ENCODE peak calls at places on chromosomes 2 and 18, in nine cellular contexts. J is suprapubic skin, V is tibial nerve, M is GM23338, B is upper lobe of left lung, D is pancreas, F is lower lobe of right lung, T is IMR-90, O is heart right ventricle. S is an unnamed sample. For H3K4me1, the result is how much of the 10 kb centered on the place peaks cover.

GRCh38 chr2:156110890-156111289 is 221.6 kb downstream of the NR4A2 start:
- DNase-seq in J (no peak), V (no peak), M (peak), B (no peak), D (peak), F (no peak), T (no peak), O (no peak), S (no peak)

GRCh38 chr2:121486191-121486590 is 44.5 kb upstream of the RNU4ATAC start:
- DNase-seq in J (no peak), V (no peak), M (no peak), B (no peak), D (no peak), F (no peak), T (no peak), O (no peak), S (no peak)

GRCh38 chr2:141201161-141201560 is 929.7 kb downstream of the LRP1B start:
- DNase-seq in J (no peak), V (no peak), M (no peak), B (no peak), D (no peak), F (no peak), T (no peak), O (no peak), S (no peak)

GRCh38 chr2:84807063-84807485 is 73.8 kb downstream of the TRABD2A start:
- DNase-seq in J (no peak), V (no peak), M (no peak), B (peak), D (peak), F (peak), T (peak), O (no peak), S (no peak)

GRCh38 chr18:13253786-13254755 is 35.5 kb downstream of the LDLRAD4 start:
- DNase-seq in J (no peak), V (no peak), M (no peak), B (no peak), D (no peak), F (no peak), T (no peak), O (no peak), S (no peak)

GRCh38 chr2:136527560-136527959 is 237.8 kb upstream of the THSD7B start:
- DNase-seq in J (no peak), V (no peak), M (peak), B (no peak), D (no peak), F (no peak), T (no peak), O (no peak), S (no peak)

GRCh38 chr18:65751145-65752085 is 603 bp downstream of the CDH7 start:
- DNase-seq in J (no peak), V (no peak), M (peak), B (no peak), D (no peak), F (peak), T (no peak), O (peak), S (no peak)

GRCh38 chr2:43898958-43899346 is 60.2 kb downstream of the ABCG8 start:
- DNase-seq in J (no peak), V (no peak), M (no peak), B (no peak), D (no peak), F (no peak), T (peak), O (no peak), S (no peak)

GRCh38 chr2:69053416-69053965 is 40.5 kb downstream of the ANTXR1 start:
- DNase-seq in J (no peak), V (no peak), M (no peak), B (no peak), D (no peak), F (no peak), T (no peak), O (no peak), S (no peak)

GRCh38 chr2:121282800-121283382 is 2.1 kb downstream of the TFCP2L1 start:
- DNase-seq in J (no peak), V (no peak), M (no peak), B (peak), D (peak), F (no peak), T (no peak), O (no peak), S (no peak)

GRCh38 chr2:179441551-179441950 is 176.9 kb upstream of the SESTD1 start:
- DNase-seq in J (no peak), V (no peak), M (no peak), B (no peak), D (no peak), F (no peak), T (no peak), O (no peak), S (no peak)

GRCh38 chr2:133718688-133719201 is 150.5 kb upstream of the NCKAP5 start:
- DNase-seq in J (no peak), V (no peak), M (no peak), B (no peak), D (no peak), F (no peak), T (peak), O (peak), S (no peak)

GRCh38 chr18:50307400-50307737 is 19.9 kb upstream of the CXXC1 start:
- DNase-seq in J (no peak), V (no peak), M (no peak), B (no peak), D (no peak), F (no peak), T (no peak), O (no peak), S (no peak)

GRCh38 chr2:45494275-45494977 is 116.6 kb downstream of the SRBD1 start:
- DNase-seq in J (no peak), V (no peak), M (peak), B (no peak), D (peak), F (no peak), T (peak), O (no peak), S (no peak)

GRCh38 chr2:151946856-151947523 is 118.8 kb upstream of the ARL5A start:
- DNase-seq in J (no peak), V (peak), M (peak), B (peak), D (peak), F (no peak), T (peak), O (no peak), S (no peak)

GRCh38 chr2:197657562-197657961 is 17.8 kb downstream of the RFTN2 start:
- DNase-seq in J (no peak), V (no peak), M (no peak), B (no peak), D (no peak), F (no peak), T (no peak), O (no peak), S (no peak)

GRCh38 chr18:3261393-3262233 is at the start of gene MYL12B:
- DNase-seq in J (peak), V (peak), M (peak), B (peak), D (peak), F (peak), T (peak), O (peak), S (peak)

DNA sequence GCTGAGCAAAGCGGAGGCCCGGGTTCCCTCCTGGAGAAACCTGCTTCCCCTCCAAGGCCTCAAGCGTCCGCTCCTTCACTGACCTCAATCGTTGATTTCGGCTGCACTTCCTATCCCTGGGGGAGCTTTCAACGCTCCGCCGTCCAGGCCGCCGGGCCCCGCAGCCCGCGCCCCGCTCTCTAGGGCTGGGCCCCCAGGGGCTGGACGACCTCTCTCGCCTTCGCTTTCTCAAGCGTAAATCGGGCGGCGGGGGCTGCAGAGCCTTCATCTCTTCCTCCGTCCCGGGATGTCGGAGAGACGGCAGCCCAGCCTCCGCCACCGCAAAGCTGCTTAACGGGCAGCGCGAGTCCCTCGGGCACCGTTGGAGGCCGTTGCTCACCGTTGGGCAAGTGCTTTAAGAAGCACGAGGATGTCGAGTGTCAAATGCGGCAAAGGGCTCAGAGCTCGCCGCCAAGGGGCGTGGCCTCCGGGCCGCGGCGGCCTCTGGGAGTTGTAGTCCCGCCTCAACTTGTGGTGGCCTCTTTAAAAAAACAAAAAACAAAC is 8.5 kb downstream of the HES6 start:
- DNase-seq in J (peak), V (peak), M (peak), B (peak), D (peak), F (peak), T (peak), O (peak), S (peak)
- TF ChIP-seq CTCF in J (no peak), V (peak), M (no peak), B (no peak), D (no peak), F (no peak), T (no peak), O (no peak), S (no peak)

GRCh38 chr2:163662141-163662780 is 73.5 kb downstream of the FIGN start:
- DNase-seq in J (no peak), V (no peak), M (no peak), B (no peak), D (no peak), F (no peak), T (peak), O (no peak), S (no peak)

GRCh38 chr2:163665817-163666216 is 70.0 kb downstream of the FIGN start:
- DNase-seq in J (no peak), V (no peak), M (no peak), B (no peak), D (no peak), F (no peak), T (peak), O (no peak), S (no peak)

GRCh38 chr2:163667064-163667887 is 68.5 kb downstream of the FIGN start:
- DNase-seq in J (no peak), V (no peak), M (no peak), B (no peak), D (no peak), F (no peak), T (peak), O (no peak), S (no peak)

GRCh38 chr2:163664610-163665009 is 71.2 kb downstream of the FIGN start:
- DNase-seq in J (no peak), V (no peak), M (no peak), B (no peak), D (no peak), F (no peak), T (peak), O (no peak), S (no peak)

DNA sequence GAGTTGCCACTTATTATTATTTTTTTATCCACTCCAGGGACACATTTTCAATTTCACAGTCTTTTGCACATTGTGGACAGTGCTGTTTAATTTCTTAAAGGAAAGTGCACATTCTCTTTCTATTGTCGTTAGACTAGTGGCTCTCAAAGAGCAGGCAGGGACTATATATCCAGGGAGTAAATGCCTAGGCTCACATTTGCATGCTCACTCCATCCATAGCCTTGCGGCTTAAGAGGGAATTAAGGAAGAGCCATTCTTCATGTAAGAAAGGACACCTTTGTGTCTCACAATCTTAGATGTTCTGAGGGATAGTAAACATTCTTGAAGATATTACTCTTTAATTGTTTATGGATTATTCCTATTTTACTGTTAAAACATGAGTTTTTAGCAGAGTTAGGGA is 70.8 kb downstream of the FIGN start:
- DNase-seq in J (no peak), V (no peak), M (no peak), B (no peak), D (no peak), F (no peak), T (no peak), O (no peak), S (no peak)
- H3K4me3 ChIP-seq in J (no peak), V (no peak), M (no peak), B (no peak), D (no peak), F (no peak), T (no peak), O (no peak), S (no peak)

GRCh38 chr18:35112696-35113095 is 71.5 kb downstream of the MAPRE2 start:
- DNase-seq in J (no peak), V (no peak), M (no peak), B (no peak), D (no peak), F (no peak), T (no peak), O (no peak), S (no peak)
- H3K4me1 ChIP-seq in J (under half), V (under half), M (under half), B (under half), D (under half), F (under half), T (under half), O (under half), S (under half)

DNA sequence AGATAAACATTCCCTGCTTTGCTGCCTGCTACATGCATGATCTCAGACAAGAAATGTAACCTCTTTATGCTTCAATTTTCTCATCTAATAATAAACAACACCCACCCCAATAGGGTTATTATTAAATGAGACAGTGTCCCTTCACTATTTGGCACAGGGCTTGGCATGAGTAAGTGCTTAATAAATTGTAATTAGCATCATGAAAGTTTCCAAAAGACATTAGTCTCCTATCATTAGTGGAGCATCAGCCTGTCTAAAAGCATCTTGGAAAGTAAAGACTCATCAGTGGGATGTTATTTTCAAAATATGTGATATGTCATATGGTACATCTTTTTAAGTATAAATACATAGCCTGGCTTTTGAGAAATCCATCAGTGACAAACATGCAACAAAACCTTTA is 275.0 kb downstream of the ZEB2 start:
- DNase-seq in J (no peak), V (no peak), M (no peak), B (no peak), D (no peak), F (no peak), T (no peak), O (no peak), S (no peak)
- TF ChIP-seq CTCF in J (no peak), V (no peak), M (no peak), B (no peak), D (no peak), F (no peak), T (no peak), O (no peak), S (no peak)

DNA sequence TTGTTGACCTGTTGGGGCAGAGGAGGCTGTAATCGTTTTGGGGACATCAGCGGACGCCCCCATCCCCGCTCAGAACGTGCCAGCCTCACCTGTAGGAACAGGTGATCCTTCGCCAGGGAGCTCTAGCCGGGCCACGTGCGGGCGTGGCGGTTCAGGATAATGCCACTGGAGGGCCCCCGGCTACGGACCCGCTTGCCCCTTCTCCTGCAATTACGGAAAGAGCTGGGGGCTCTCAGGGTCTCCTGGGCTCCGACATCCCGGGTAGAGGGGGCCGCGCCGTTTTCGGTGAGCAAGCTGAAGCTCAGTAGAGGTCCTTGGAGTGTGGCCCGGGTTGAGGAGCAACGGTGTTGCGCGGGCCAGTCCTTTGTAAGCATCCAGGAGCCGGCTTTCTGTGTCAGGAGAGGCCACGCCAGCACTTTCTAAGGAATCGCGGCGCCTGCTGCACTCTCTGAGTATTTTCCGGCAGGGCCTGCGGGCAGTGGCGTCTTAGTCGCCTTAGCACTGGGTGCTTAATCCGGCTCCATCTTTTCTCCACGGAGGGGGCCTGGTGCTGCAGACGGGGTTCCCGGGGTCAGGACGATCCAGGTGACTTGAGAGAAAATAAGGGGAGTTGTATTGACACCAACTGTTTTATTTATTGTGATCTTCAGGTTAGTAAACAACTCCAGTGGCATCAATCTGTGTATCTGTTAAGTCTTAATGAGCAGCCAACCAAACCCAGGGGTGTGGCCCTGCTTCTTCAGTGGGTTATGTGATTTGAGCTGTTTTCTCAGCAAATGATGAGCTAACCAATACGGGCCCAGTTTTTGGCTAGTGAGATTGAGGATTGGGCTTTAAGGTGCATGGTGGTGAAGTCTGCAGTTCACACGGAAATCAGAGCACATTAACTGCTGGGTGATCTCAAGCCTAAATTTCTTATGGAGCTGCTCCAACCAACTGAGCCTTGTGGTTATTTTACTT is 1.9 kb downstream of the MTCL1 start:
- DNase-seq in J (peak), V (no peak), M (peak), B (no peak), D (peak), F (peak), T (peak), O (peak), S (peak)
- H3K4me3 ChIP-seq in J (peak), V (peak), M (peak), B (no peak), D (peak), F (peak), T (peak), O (peak), S (peak)